ENCODE peak calls at places on chromosomes 7 and 10, in five cellular contexts. One of them, this sample, is unnamed.
A peak's percentile ranks its signal among the peaks of the same experiment; 100 is the strongest.

GRCh38 chr7:45454771-45455170 is 119.4 kb upstream of the ADCY1 start:
- DNase-seq in SJSA1: no peak
- DNase-seq in CD4-positive, CD25-positive, alpha-beta regulatory T cell: no peak
- DNase-seq in colonic mucosa: no peak
- DNase-seq in vagina: no peak
- DNase-seq in this sample: no peak

GRCh38 chr7:10756981-10757380 is 216.7 kb upstream of the PHF14 start:
- DNase-seq in SJSA1: no peak
- DNase-seq in CD4-positive, CD25-positive, alpha-beta regulatory T cell: no peak
- DNase-seq in colonic mucosa: no peak
- DNase-seq in vagina: no peak
- DNase-seq in this sample: no peak

GRCh38 chr7:106779877-106780276 is 85.2 kb upstream of the PIK3CG start:
- DNase-seq in SJSA1: no peak
- DNase-seq in CD4-positive, CD25-positive, alpha-beta regulatory T cell: no peak
- DNase-seq in colonic mucosa: peak; percentile 69
- DNase-seq in vagina: no peak
- DNase-seq in this sample: peak; percentile 28

GRCh38 chr7:116218051-116218645 is 7.8 kb downstream of the TES start:
- DNase-seq in SJSA1: peak; percentile 84
- DNase-seq in CD4-positive, CD25-positive, alpha-beta regulatory T cell: no peak
- DNase-seq in colonic mucosa: no peak
- DNase-seq in vagina: no peak
- DNase-seq in this sample: peak; percentile 64

GRCh38 chr7:25496394-25497103 is 268.3 kb upstream of the NPVF start:
- DNase-seq in SJSA1: no peak
- DNase-seq in CD4-positive, CD25-positive, alpha-beta regulatory T cell: peak; percentile 8
- DNase-seq in colonic mucosa: no peak
- DNase-seq in vagina: no peak
- DNase-seq in this sample: no peak

GRCh38 chr10:10605551-10606081 is 412.1 kb upstream of the CELF2 start:
- DNase-seq in SJSA1: no peak
- DNase-seq in CD4-positive, CD25-positive, alpha-beta regulatory T cell: no peak
- DNase-seq in colonic mucosa: peak; percentile 27
- DNase-seq in vagina: no peak
- DNase-seq in this sample: peak; percentile 65

GRCh38 chr10:7161484-7162283 is 249.2 kb downstream of the SFMBT2 start:
- DNase-seq in SJSA1: no peak
- DNase-seq in CD4-positive, CD25-positive, alpha-beta regulatory T cell: no peak
- DNase-seq in colonic mucosa: no peak
- DNase-seq in vagina: no peak
- DNase-seq in this sample: no peak

GRCh38 chr10:3783721-3784432 is 1.1 kb downstream of the KLF6 start:
- DNase-seq in SJSA1: no peak
- DNase-seq in CD4-positive, CD25-positive, alpha-beta regulatory T cell: peak; percentile 74
- DNase-seq in colonic mucosa: peak; percentile 73
- DNase-seq in vagina: no peak
- DNase-seq in this sample: peak; percentile 59

GRCh38 chr7:115417662-115418061 is 495.8 kb downstream of the MDFIC start:
- DNase-seq in SJSA1: no peak
- DNase-seq in CD4-positive, CD25-positive, alpha-beta regulatory T cell: no peak
- DNase-seq in colonic mucosa: no peak
- DNase-seq in vagina: no peak
- DNase-seq in this sample: no peak

GRCh38 chr10:117674641-117675040 is 132.1 kb downstream of the EMX2 start:
- DNase-seq in SJSA1: no peak
- DNase-seq in CD4-positive, CD25-positive, alpha-beta regulatory T cell: no peak
- DNase-seq in colonic mucosa: no peak
- DNase-seq in vagina: no peak
- DNase-seq in this sample: no peak
- H3K27me3 ChIP-seq in SJSA1: no peaks in the 10 kb centered on the region
- H3K27me3 ChIP-seq in CD4-positive, CD25-positive, alpha-beta regulatory T cell: no peaks in the 10 kb centered on the region
- H3K27me3 ChIP-seq in colonic mucosa: no peaks in the 10 kb centered on the region
- H3K27me3 ChIP-seq in vagina: no peaks in the 10 kb centered on the region
- H3K27me3 ChIP-seq in this sample: no peaks in the 10 kb centered on the region

DNA sequence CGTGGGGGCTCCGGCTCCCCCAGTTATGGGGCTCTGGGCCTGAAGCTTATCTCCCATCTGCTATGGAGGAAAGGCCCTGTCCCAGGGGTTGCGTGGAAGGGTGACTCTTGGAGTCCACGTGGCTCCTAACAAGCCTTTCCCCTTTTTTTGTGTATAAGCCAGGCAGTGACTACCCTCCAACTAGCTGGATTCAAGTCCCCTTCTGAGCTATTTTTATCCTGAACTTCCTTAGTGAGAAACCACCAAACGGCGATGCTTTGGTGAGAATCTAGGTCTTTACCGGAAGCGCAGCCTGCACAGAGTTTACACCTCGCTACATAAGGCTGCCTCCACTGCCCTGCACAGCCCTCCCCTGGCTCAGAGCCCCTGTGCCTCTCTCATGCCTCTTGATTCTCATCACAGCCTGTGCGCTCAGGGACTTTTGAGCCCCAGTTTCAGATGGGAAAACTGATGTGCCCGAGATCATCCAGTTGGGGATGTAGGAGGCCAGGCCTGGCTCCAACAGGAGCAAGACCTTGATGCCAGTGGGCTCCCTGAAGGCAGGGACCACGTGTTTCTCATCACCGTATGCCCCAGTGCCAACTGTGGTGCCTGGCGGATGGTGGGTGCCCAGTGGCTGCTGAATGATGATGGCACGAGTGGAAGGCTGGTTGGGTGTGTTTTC is 102.3 kb upstream of the PPIF start:
- DNase-seq in SJSA1: no peak
- DNase-seq in CD4-positive, CD25-positive, alpha-beta regulatory T cell: no peak
- DNase-seq in colonic mucosa: no peak
- DNase-seq in vagina: no peak
- DNase-seq in this sample: no peak
- H3K27ac ChIP-seq in SJSA1: no peak overlapping the region
- H3K27ac ChIP-seq in CD4-positive, CD25-positive, alpha-beta regulatory T cell: peak overlapping the region; percentile 64
- H3K27ac ChIP-seq in colonic mucosa: peak overlapping the region; percentile 67
- H3K27ac ChIP-seq in vagina: peak overlapping the region; percentile 73
- H3K27ac ChIP-seq in this sample: no peak overlapping the region

GRCh38 chr10:43700306-43700705 is 51.6 kb upstream of the ZNF32 start:
- DNase-seq in SJSA1: no peak
- DNase-seq in CD4-positive, CD25-positive, alpha-beta regulatory T cell: no peak
- DNase-seq in colonic mucosa: no peak
- DNase-seq in vagina: no peak
- DNase-seq in this sample: no peak

GRCh38 chr10:43703286-43703685 is 54.6 kb upstream of the ZNF32 start:
- DNase-seq in SJSA1: peak; percentile 31
- DNase-seq in CD4-positive, CD25-positive, alpha-beta regulatory T cell: no peak
- DNase-seq in colonic mucosa: no peak
- DNase-seq in vagina: no peak
- DNase-seq in this sample: no peak

GRCh38 chr10:43702213-43702935 is 53.7 kb upstream of the ZNF32 start:
- DNase-seq in SJSA1: no peak
- DNase-seq in CD4-positive, CD25-positive, alpha-beta regulatory T cell: no peak
- DNase-seq in colonic mucosa: no peak
- DNase-seq in vagina: no peak
- DNase-seq in this sample: no peak

GRCh38 chr10:43702936-43703281 is 54.2 kb upstream of the ZNF32 start:
- DNase-seq in SJSA1: no peak
- DNase-seq in CD4-positive, CD25-positive, alpha-beta regulatory T cell: no peak
- DNase-seq in colonic mucosa: no peak
- DNase-seq in vagina: no peak
- DNase-seq in this sample: no peak

DNA sequence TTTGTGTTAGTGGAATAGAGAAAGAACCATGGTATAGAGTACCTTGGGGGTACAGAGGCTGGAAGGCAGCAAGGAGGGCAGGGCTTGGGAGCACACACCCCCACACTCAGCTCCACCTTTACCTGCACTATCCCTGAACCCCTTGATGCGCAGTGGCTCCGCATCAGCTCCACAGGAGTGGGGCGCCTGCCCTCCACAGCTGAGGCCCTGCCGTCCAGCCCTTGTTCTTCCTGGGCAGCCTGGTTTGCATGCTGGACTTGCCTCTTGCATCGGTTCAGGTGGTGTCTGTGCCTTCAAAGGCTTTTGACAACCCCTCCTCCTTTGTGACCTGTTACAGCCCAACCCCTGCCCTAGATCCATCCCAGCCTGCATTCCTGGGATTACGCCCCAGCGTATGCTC is 52.6 kb upstream of the ZNF32 start:
- DNase-seq in SJSA1: no peak
- DNase-seq in CD4-positive, CD25-positive, alpha-beta regulatory T cell: no peak
- DNase-seq in colonic mucosa: no peak
- DNase-seq in vagina: no peak
- DNase-seq in this sample: no peak
- H3K27me3 ChIP-seq in SJSA1: no peaks in the 10 kb centered on the region
- H3K27me3 ChIP-seq in CD4-positive, CD25-positive, alpha-beta regulatory T cell: no peaks in the 10 kb centered on the region
- H3K27me3 ChIP-seq in colonic mucosa: no peaks in the 10 kb centered on the region
- H3K27me3 ChIP-seq in vagina: no peaks in the 10 kb centered on the region
- H3K27me3 ChIP-seq in this sample: no peaks in the 10 kb centered on the region

DNA sequence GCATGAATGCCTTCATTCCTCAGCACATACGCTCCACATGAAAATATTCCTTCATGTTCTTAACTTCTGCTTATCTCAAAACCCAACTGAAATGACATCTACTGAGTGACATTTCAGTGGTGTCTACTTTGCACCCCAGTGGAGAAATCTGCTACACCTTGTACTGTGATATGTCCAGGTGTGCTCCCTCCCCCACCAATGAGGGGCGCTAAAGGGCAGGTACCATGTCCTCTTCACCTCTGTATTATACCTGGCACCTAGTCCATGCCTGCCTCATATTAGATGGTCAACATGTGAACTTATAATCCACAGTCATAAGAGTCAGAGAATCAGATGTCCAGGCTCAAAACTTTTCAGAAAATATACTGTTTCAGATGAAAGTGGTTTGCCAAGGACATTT is 2.1 kb downstream of the PAXIP1 start:
- DNase-seq in SJSA1: no peak
- DNase-seq in CD4-positive, CD25-positive, alpha-beta regulatory T cell: no peak
- DNase-seq in colonic mucosa: peak; percentile 40
- DNase-seq in vagina: no peak
- DNase-seq in this sample: no peak
- H3K27ac ChIP-seq in SJSA1: no peak overlapping the region
- H3K27ac ChIP-seq in CD4-positive, CD25-positive, alpha-beta regulatory T cell: no peak overlapping the region
- H3K27ac ChIP-seq in colonic mucosa: no peak overlapping the region
- H3K27ac ChIP-seq in vagina: no peak overlapping the region
- H3K27ac ChIP-seq in this sample: no peak overlapping the region

This sample was measured in SJCRH30.